ENCODE peak calls at places on chromosomes 13 and 19, in ten cellular contexts. B is fibroblast of lung, Q is astrocyte, R is uterus, U is heart right ventricle, G is GM12865, I is brain microvascular endothelial cell, D is transverse colon, J is LNCaP clone FGC, K is astrocyte of the spinal cord. S is an unnamed sample.

GRCh38 chr19:44875666-44876418 is 15.2 kb upstream of the TOMM40 start:
- DNase-seq in D (peak), K (peak), U (no peak), Q (peak), B (no peak), I (peak), G (no peak), J (no peak), R (no peak), S (no peak)

GRCh38 chr13:40345654-40346372 is 320.6 kb downstream of the FOXO1 start:
- DNase-seq in Q (no peak), J (no peak), K (no peak), D (no peak), I (no peak), B (no peak), R (peak), U (no peak), G (no peak), S (no peak)

GRCh38 chr13:28059214-28059613 is 41.2 kb downstream of the FLT3 start:
- DNase-seq in U (no peak), J (peak), K (no peak), B (peak), G (peak), R (no peak), Q (no peak), I (peak), D (peak), S (peak)

GRCh38 chr19:28701491-28701890 is 511.5 kb downstream of the UQCRFS1 start:
- DNase-seq in U (no peak), K (peak), J (no peak), B (peak), R (no peak), D (no peak), Q (peak), I (no peak), G (no peak), S (peak)

GRCh38 chr19:2317756-2318155 is 9.8 kb upstream of the LINGO3 start:
- DNase-seq in D (no peak), R (no peak), K (no peak), U (no peak), B (no peak), J (no peak), G (no peak), I (no peak), Q (no peak), S (no peak)

GRCh38 chr19:19261350-19262189 is 11.5 kb downstream of the TM6SF2 start:
- DNase-seq in B (no peak), J (no peak), U (no peak), K (no peak), Q (no peak), D (no peak), G (no peak), I (no peak), R (no peak), S (no peak)

GRCh38 chr19:39372047-39372802 is 18.7 kb downstream of the PAF1 start:
- DNase-seq in R (peak), I (peak), D (peak), Q (peak), G (no peak), J (no peak), B (peak), U (peak), K (peak), S (peak)

GRCh38 chr13:36766295-36766694 is 52.7 kb upstream of the RFXAP start:
- DNase-seq in I (peak), U (no peak), R (no peak), B (peak), G (no peak), D (no peak), K (peak), J (no peak), Q (peak), S (peak)

GRCh38 chr13:77737583-77738200 is 40.2 kb downstream of the SLAIN1 start:
- DNase-seq in D (no peak), K (no peak), Q (no peak), G (no peak), R (no peak), B (no peak), J (no peak), U (no peak), I (no peak), S (no peak)

GRCh38 chr19:6617374-6617773 is 26.4 kb upstream of the CD70 start:
- DNase-seq in R (no peak), K (no peak), U (no peak), I (no peak), D (no peak), Q (no peak), B (no peak), J (no peak), G (no peak), S (no peak)

GRCh38 chr19:15358918-15359317 is 20.7 kb downstream of the AKAP8 start:
- DNase-seq in J (no peak), R (no peak), K (no peak), Q (no peak), I (no peak), B (no peak), U (no peak), D (no peak), G (no peak), S (no peak)

GRCh38 chr19:17079710-17080440 is 4.3 kb downstream of the MYO9B start:
- DNase-seq in R (peak), D (peak), U (peak), G (peak), B (peak), J (no peak), K (peak), Q (peak), I (peak), S (peak)

GRCh38 chr19:8695911-8696310 is 2.7 kb downstream of the ACTL9 start:
- DNase-seq in I (no peak), B (no peak), K (no peak), Q (no peak), D (no peak), J (no peak), U (no peak), R (no peak), G (no peak), S (no peak)

GRCh38 chr13:37386276-37386675 is 212.3 kb downstream of the POSTN start:
- DNase-seq in R (no peak), G (no peak), D (no peak), B (no peak), I (no peak), K (peak), U (no peak), Q (peak), J (no peak), S (no peak)

GRCh38 chr19:8552810-8553209 is 24.4 kb downstream of the MYO1F start:
- DNase-seq in D (no peak), K (peak), Q (peak), J (peak), U (no peak), I (peak), B (peak), R (no peak), G (peak), S (peak)

GRCh38 chr13:19927117-19927734 is 31.3 kb upstream of the ZMYM2 start:
- DNase-seq in K (peak), G (peak), I (no peak), R (no peak), J (peak), U (no peak), Q (peak), B (peak), D (no peak), S (peak)

GRCh38 chr13:38180670-38181069 is 169.0 kb upstream of the UFM1 start:
- DNase-seq in I (no peak), J (no peak), U (no peak), B (peak), R (no peak), K (no peak), G (no peak), D (no peak), Q (peak), S (no peak)

GRCh38 chr13:73215807-73216206 is 157.0 kb downstream of the KLF5 start:
- DNase-seq in G (no peak), K (peak), I (peak), D (peak), B (no peak), Q (peak), R (no peak), J (no peak), U (no peak), S (peak)

GRCh38 chr19:42919757-42920079 is 2.0 kb upstream of the PSG6 start:
- DNase-seq in D (no peak), G (no peak), I (no peak), R (no peak), Q (no peak), U (no peak), J (no peak), K (no peak), B (no peak), S (no peak)

GRCh38 chr13:56670563-56670962 is 470.2 kb upstream of the PRR20A start:
- DNase-seq in K (no peak), R (no peak), J (no peak), U (no peak), Q (no peak), G (no peak), B (no peak), I (no peak), D (no peak), S (no peak)

GRCh38 chr13:37069597-37070103 is 10.2 kb upstream of the SUPT20H start:
- DNase-seq in J (no peak), K (no peak), Q (no peak), B (no peak), D (no peak), I (no peak), U (no peak), G (no peak), R (no peak), S (no peak)

GRCh38 chr19:28012361-28012760 is 1200.6 kb downstream of the UQCRFS1 start:
- DNase-seq in K (no peak), J (no peak), D (no peak), U (no peak), G (peak), I (no peak), Q (no peak), R (no peak), B (no peak), S (no peak)

GRCh38 chr13:46992383-46992952 is 95.6 kb upstream of the HTR2A start:
- DNase-seq in D (no peak), R (no peak), G (peak), Q (no peak), K (no peak), J (no peak), U (no peak), I (peak), B (no peak), S (peak)

GRCh38 chr19:17868669-17869068 is 3.1 kb upstream of the SLC5A5 start:
- DNase-seq in I (no peak), K (no peak), J (no peak), G (no peak), Q (no peak), B (no peak), D (no peak), U (no peak), R (no peak), S (no peak)

GRCh38 chr13:60090579-60090978 is 73.1 kb downstream of the DIAPH3 start:
- DNase-seq in G (no peak), I (no peak), K (peak), B (peak), Q (peak), R (no peak), D (no peak), J (no peak), U (no peak), S (peak)

GRCh38 chr19:48900477-48901452 is 653 bp downstream of the NUCB1 start:
- DNase-seq in G (peak), I (no peak), U (no peak), Q (peak), R (no peak), J (no peak), D (no peak), K (peak), B (peak), S (peak)

GRCh38 chr13:24995225-24995804 is 100.6 kb upstream of the PABPC3 start:
- DNase-seq in G (peak), U (no peak), K (peak), B (peak), I (peak), D (peak), Q (peak), R (peak), J (peak), S (peak)

GRCh38 chr19:41999071-41999877 is 5.2 kb upstream of the ATP1A3 start:
- DNase-seq in D (no peak), J (no peak), U (no peak), I (no peak), B (no peak), R (no peak), Q (no peak), K (no peak), G (no peak), S (no peak)

GRCh38 chr19:7899751-7900352 is 3.8 kb upstream of the MAP2K7 start:
- DNase-seq in J (no peak), I (no peak), B (no peak), U (no peak), G (no peak), D (peak), R (no peak), Q (no peak), K (no peak), S (no peak)

GRCh38 chr19:13742756-13743155 is 21.6 kb upstream of the MRI1 start:
- DNase-seq in J (no peak), R (no peak), D (no peak), U (no peak), G (no peak), K (no peak), I (no peak), Q (no peak), B (peak), S (no peak)

DNA sequence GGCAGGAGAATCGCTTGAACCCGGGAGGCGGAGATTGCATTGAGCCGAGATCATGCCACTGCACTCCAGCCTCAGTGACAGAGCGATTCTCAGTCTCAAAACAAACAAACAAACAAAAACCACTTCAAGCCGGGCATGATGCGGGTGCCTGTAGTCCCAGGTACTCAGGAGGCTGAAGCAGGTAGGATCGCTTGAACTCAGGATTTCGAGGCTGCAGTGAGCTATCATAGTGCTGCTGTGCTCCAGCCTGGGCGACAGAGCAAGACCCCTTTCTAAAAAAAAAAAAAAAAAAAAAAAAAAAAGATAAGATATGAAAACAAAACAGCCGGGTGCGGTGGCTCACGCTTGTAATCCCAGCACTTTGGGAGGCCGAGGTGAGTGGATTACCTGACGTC is 12.9 kb downstream of the PPP1R14A start:
- DNase-seq in D (no peak), Q (no peak), K (no peak), I (no peak), J (no peak), U (no peak), R (no peak), G (no peak), B (no peak), S (no peak)
- H3K4me3 ChIP-seq in D (peak), Q (no peak), K (no peak), I (no peak), J (no peak), U (no peak), R (no peak), G (no peak), B (no peak), S (no peak)

GRCh38 chr19:50250450-50251136 is 47.2 kb downstream of the MYH14 start:
- DNase-seq in I (no peak), K (no peak), B (no peak), R (no peak), G (no peak), U (no peak), J (no peak), Q (no peak), D (no peak), S (no peak)

GRCh38 chr19:50255115-50255514 is 51.7 kb downstream of the MYH14 start:
- DNase-seq in G (no peak), B (no peak), U (no peak), Q (no peak), D (no peak), K (no peak), J (no peak), I (no peak), R (no peak), S (no peak)

GRCh38 chr19:50252887-50253268 is 49.5 kb downstream of the MYH14 start:
- DNase-seq in Q (no peak), G (no peak), U (no peak), K (no peak), I (no peak), D (no peak), B (no peak), R (no peak), J (no peak), S (no peak)

GRCh38 chr19:50249636-50250035 is 46.2 kb downstream of the MYH14 start:
- DNase-seq in I (no peak), Q (no peak), B (no peak), K (no peak), J (no peak), U (no peak), G (no peak), R (no peak), D (no peak), S (no peak)

GRCh38 chr19:50252111-50252886 is 48.9 kb downstream of the MYH14 start:
- DNase-seq in D (peak), R (no peak), G (peak), U (no peak), I (peak), K (no peak), B (peak), Q (no peak), J (no peak), S (peak)
- TF ChIP-seq CTCF in D (peak), R (no peak), G (peak), U (peak), I (peak), K (peak), B (peak), Q (peak), J (peak), S (peak)

GRCh38 chr19:35206855-35207254 is 21.7 kb downstream of the FAM187B start:
- DNase-seq in G (no peak), U (no peak), K (no peak), B (no peak), I (no peak), R (no peak), Q (no peak), D (no peak), J (no peak), S (no peak)
- H3K4me3 ChIP-seq in G (no peak), U (no peak), K (no peak), B (no peak), I (no peak), R (no peak), Q (no peak), D (no peak), J (no peak), S (no peak)

DNA sequence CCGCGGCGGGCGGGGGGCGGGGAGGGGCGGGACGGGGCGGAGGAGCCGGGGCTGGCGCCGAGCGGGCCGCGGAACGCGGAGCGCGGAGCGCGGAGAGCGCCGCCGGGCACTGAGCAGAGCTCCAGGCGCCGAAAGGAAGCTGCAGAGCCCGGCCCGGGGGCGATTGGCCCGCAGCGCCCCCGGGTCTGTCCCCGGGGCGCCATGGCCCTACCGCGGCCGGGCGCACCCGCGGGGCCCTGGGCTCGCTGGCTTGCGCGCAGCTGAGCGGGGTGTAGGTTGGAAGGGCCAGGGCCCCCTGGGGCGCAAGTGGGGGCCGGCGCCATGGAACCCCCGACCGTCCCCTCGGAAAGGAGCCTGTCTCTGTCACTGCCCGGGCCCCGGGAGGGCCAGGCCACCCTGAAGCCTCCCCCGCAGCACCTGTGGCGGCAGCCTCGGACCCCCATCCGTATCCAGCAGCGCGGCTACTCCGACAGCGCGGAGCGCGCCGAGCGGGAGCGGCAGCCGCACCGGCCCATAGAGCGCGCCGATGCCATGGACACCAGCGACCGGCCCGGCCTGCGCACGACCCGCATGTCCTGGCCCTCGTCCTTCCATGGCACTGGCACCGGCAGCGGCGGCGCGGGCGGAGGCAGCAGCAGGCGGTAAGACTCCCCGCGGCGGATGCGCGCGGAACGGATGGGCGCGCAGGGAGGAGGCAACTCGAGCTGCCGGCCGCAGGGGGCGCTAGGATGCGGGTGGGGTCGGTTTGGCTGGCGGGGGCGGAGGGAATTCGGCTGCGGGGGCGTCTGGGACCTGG is at the start of gene PDE4A:
- DNase-seq in U (no peak), R (no peak), I (no peak), K (no peak), D (no peak), Q (no peak), G (peak), B (no peak), J (no peak), S (peak)
- TF ChIP-seq CTCF in U (no peak), R (no peak), I (peak), K (peak), D (no peak), Q (no peak), G (peak), B (no peak), J (peak), S (peak)

DNA sequence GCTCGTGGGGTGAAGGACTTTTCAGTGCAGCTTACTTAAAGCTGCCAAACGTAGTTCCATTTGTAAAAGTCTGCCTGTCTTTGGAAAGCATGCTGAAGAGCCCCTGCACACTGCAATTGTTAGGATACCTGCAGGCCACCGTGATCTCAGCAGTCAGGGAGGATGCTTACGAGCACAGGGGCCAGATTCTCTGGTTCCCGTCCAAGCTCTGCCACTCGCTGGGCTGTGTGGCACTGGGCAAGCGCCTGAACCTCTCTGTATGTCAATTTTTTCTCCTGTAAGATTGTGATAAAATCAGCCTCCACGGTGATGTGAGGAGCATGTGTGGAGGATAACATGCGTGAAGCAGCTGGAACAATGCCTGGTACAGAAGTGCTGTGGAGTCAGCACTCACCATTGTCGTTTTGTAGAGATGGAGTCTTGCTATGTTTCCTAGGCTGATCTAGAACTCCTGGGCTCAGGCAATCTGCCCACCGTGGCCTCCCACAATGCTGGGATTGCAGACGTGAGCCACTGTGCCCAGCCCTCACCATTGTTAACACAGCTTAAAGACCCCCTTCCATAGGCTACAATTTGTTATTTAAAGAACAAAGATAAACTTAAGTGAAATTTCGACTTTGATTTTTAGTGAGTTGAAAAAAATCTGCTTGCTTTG is 3.5 kb downstream of the ADPRHL1 start:
- DNase-seq in K (no peak), U (no peak), I (no peak), G (no peak), B (no peak), R (no peak), Q (no peak), J (no peak), D (no peak), S (no peak)
- H3K4me3 ChIP-seq in K (no peak), U (peak), I (no peak), G (peak), B (no peak), R (peak), Q (no peak), J (peak), D (peak), S (peak)

GRCh38 chr19:10238172-10238783 is 7.1 kb upstream of the S1PR2 start:
- DNase-seq in B (peak), G (peak), R (peak), K (peak), I (peak), U (peak), J (peak), D (peak), Q (no peak), S (peak)
- TF ChIP-seq CTCF in B (no peak), G (no peak), R (no peak), K (no peak), I (no peak), U (no peak), J (no peak), D (no peak), Q (no peak), S (no peak)

GRCh38 chr19:4582980-4583842 is 23.7 kb upstream of the SEMA6B start:
- DNase-seq in R (no peak), G (no peak), I (no peak), B (no peak), U (no peak), D (no peak), J (no peak), Q (no peak), K (no peak), S (no peak)

GRCh38 chr19:4580961-4581380 is 21.5 kb upstream of the SEMA6B start:
- DNase-seq in Q (no peak), J (no peak), B (no peak), R (no peak), D (no peak), K (no peak), I (no peak), G (no peak), U (no peak), S (no peak)

GRCh38 chr19:4582112-4582553 is 22.6 kb upstream of the SEMA6B start:
- DNase-seq in J (no peak), I (no peak), Q (peak), G (no peak), K (no peak), U (no peak), B (no peak), R (no peak), D (no peak), S (no peak)

GRCh38 chr19:4580021-4580901 is 20.8 kb upstream of the SEMA6B start:
- DNase-seq in K (no peak), U (no peak), G (no peak), J (no peak), R (no peak), I (no peak), B (no peak), D (no peak), Q (no peak), S (no peak)

GRCh38 chr19:4581381-4582111 is 22.1 kb upstream of the SEMA6B start:
- DNase-seq in B (no peak), G (no peak), D (no peak), J (no peak), U (no peak), I (no peak), R (no peak), K (peak), Q (no peak), S (peak)
- H3K4me3 ChIP-seq in B (no peak), G (no peak), D (peak), J (no peak), U (peak), I (no peak), R (peak), K (no peak), Q (no peak), S (peak)

S was measured in cardiac fibroblast.